ENCODE peak calls at places on chromosomes 11 and 22, in seven cellular contexts. One of them, this sample, is unnamed.

GRCh38 chr11:19071255-19071654 is 10.7 kb upstream of the MRGPRX2 start:
- DNase-seq in NCI-H1105 treated with DMSO at 0.1 percent for 48 hours: peak
- DNase-seq in NCI-H510A treated with DMSO at 0.1 percent for 48 hours: peak
- DNase-seq in GM12865: peak
- DNase-seq in naive thymus-derived CD8-positive, alpha-beta T cell: peak
- DNase-seq in GM12892: peak
- DNase-seq in KBM-7: peak
- DNase-seq in this sample: peak

GRCh38 chr22:50178871-50179869 is 6.5 kb upstream of the TRABD start:
- DNase-seq in NCI-H1105 treated with DMSO at 0.1 percent for 48 hours: no peak
- DNase-seq in KBM-7: no peak
- DNase-seq in GM12892: no peak
- DNase-seq in GM12865: no peak
- DNase-seq in NCI-H510A treated with DMSO at 0.1 percent for 48 hours: no peak
- DNase-seq in naive thymus-derived CD8-positive, alpha-beta T cell: no peak
- DNase-seq in this sample: no peak

GRCh38 chr11:119696378-119697157 is 32.4 kb downstream of the NECTIN1 start:
- DNase-seq in NCI-H510A treated with DMSO at 0.1 percent for 48 hours: peak
- DNase-seq in GM12865: peak
- DNase-seq in naive thymus-derived CD8-positive, alpha-beta T cell: no peak
- DNase-seq in NCI-H1105 treated with DMSO at 0.1 percent for 48 hours: peak
- DNase-seq in GM12892: no peak
- DNase-seq in KBM-7: peak
- DNase-seq in this sample: no peak

GRCh38 chr11:132278801-132279574 is 908.6 kb downstream of the NTM start:
- DNase-seq in KBM-7: peak
- DNase-seq in GM12892: no peak
- DNase-seq in naive thymus-derived CD8-positive, alpha-beta T cell: no peak
- DNase-seq in NCI-H510A treated with DMSO at 0.1 percent for 48 hours: peak
- DNase-seq in NCI-H1105 treated with DMSO at 0.1 percent for 48 hours: peak
- DNase-seq in GM12865: peak
- DNase-seq in this sample: peak

GRCh38 chr11:34333787-34334186 is 24.0 kb downstream of the ABTB2 start:
- DNase-seq in NCI-H1105 treated with DMSO at 0.1 percent for 48 hours: no peak
- DNase-seq in KBM-7: peak
- DNase-seq in GM12865: no peak
- DNase-seq in NCI-H510A treated with DMSO at 0.1 percent for 48 hours: no peak
- DNase-seq in naive thymus-derived CD8-positive, alpha-beta T cell: no peak
- DNase-seq in GM12892: no peak
- DNase-seq in this sample: no peak

GRCh38 chr11:2507212-2507901 is 62.5 kb downstream of the KCNQ1 start:
- DNase-seq in naive thymus-derived CD8-positive, alpha-beta T cell: no peak
- DNase-seq in NCI-H510A treated with DMSO at 0.1 percent for 48 hours: no peak
- DNase-seq in GM12892: no peak
- DNase-seq in GM12865: no peak
- DNase-seq in NCI-H1105 treated with DMSO at 0.1 percent for 48 hours: no peak
- DNase-seq in KBM-7: no peak
- DNase-seq in this sample: no peak

GRCh38 chr22:19783531-19784395 is 23.2 kb downstream of the TBX1 start:
- DNase-seq in naive thymus-derived CD8-positive, alpha-beta T cell: no peak
- DNase-seq in NCI-H1105 treated with DMSO at 0.1 percent for 48 hours: no peak
- DNase-seq in GM12865: no peak
- DNase-seq in KBM-7: no peak
- DNase-seq in GM12892: no peak
- DNase-seq in NCI-H510A treated with DMSO at 0.1 percent for 48 hours: no peak
- DNase-seq in this sample: no peak

GRCh38 chr11:128859563-128860441 is 7.3 kb downstream of the KCNJ1 start:
- DNase-seq in naive thymus-derived CD8-positive, alpha-beta T cell: peak
- DNase-seq in GM12892: peak
- DNase-seq in KBM-7: peak
- DNase-seq in NCI-H1105 treated with DMSO at 0.1 percent for 48 hours: no peak
- DNase-seq in GM12865: peak
- DNase-seq in NCI-H510A treated with DMSO at 0.1 percent for 48 hours: no peak
- DNase-seq in this sample: peak

GRCh38 chr22:23549198-23549595 is 30.9 kb downstream of the IGLL1 start:
- DNase-seq in GM12892: no peak
- DNase-seq in NCI-H1105 treated with DMSO at 0.1 percent for 48 hours: no peak
- DNase-seq in NCI-H510A treated with DMSO at 0.1 percent for 48 hours: no peak
- DNase-seq in KBM-7: no peak
- DNase-seq in naive thymus-derived CD8-positive, alpha-beta T cell: no peak
- DNase-seq in GM12865: peak
- DNase-seq in this sample: no peak

GRCh38 chr11:614583-615452 is 932 bp downstream of the IRF7 start:
- DNase-seq in NCI-H510A treated with DMSO at 0.1 percent for 48 hours: no peak
- DNase-seq in NCI-H1105 treated with DMSO at 0.1 percent for 48 hours: peak
- DNase-seq in GM12865: no peak
- DNase-seq in naive thymus-derived CD8-positive, alpha-beta T cell: no peak
- DNase-seq in KBM-7: no peak
- DNase-seq in GM12892: no peak
- DNase-seq in this sample: no peak

GRCh38 chr22:23387827-23388491 is 192.1 kb downstream of the IGLL1 start:
- DNase-seq in NCI-H510A treated with DMSO at 0.1 percent for 48 hours: no peak
- DNase-seq in naive thymus-derived CD8-positive, alpha-beta T cell: no peak
- DNase-seq in KBM-7: no peak
- DNase-seq in NCI-H1105 treated with DMSO at 0.1 percent for 48 hours: no peak
- DNase-seq in GM12865: no peak
- DNase-seq in GM12892: no peak
- DNase-seq in this sample: no peak

GRCh38 chr11:133966924-133967598 is 10.3 kb upstream of the IGSF9B start:
- DNase-seq in GM12892: peak
- DNase-seq in KBM-7: peak
- DNase-seq in NCI-H510A treated with DMSO at 0.1 percent for 48 hours: no peak
- DNase-seq in NCI-H1105 treated with DMSO at 0.1 percent for 48 hours: no peak
- DNase-seq in GM12865: no peak
- DNase-seq in naive thymus-derived CD8-positive, alpha-beta T cell: peak
- DNase-seq in this sample: no peak

GRCh38 chr11:44530413-44531115 is 34.9 kb upstream of the CD82 start:
- DNase-seq in GM12892: no peak
- DNase-seq in NCI-H1105 treated with DMSO at 0.1 percent for 48 hours: no peak
- DNase-seq in GM12865: no peak
- DNase-seq in naive thymus-derived CD8-positive, alpha-beta T cell: no peak
- DNase-seq in NCI-H510A treated with DMSO at 0.1 percent for 48 hours: no peak
- DNase-seq in KBM-7: peak
- DNase-seq in this sample: no peak

GRCh38 chr22:38214248-38215056 is 12.7 kb downstream of the MAFF start:
- DNase-seq in naive thymus-derived CD8-positive, alpha-beta T cell: peak
- DNase-seq in KBM-7: no peak
- DNase-seq in NCI-H510A treated with DMSO at 0.1 percent for 48 hours: no peak
- DNase-seq in GM12865: peak
- DNase-seq in GM12892: peak
- DNase-seq in NCI-H1105 treated with DMSO at 0.1 percent for 48 hours: no peak
- DNase-seq in this sample: peak

GRCh38 chr22:26887456-26887855 is 230.1 kb downstream of the MIAT start:
- DNase-seq in GM12892: no peak
- DNase-seq in NCI-H510A treated with DMSO at 0.1 percent for 48 hours: no peak
- DNase-seq in KBM-7: no peak
- DNase-seq in NCI-H1105 treated with DMSO at 0.1 percent for 48 hours: no peak
- DNase-seq in GM12865: no peak
- DNase-seq in naive thymus-derived CD8-positive, alpha-beta T cell: no peak
- DNase-seq in this sample: no peak

GRCh38 chr11:96227244-96227643 is 115.8 kb downstream of the MAML2 start:
- DNase-seq in GM12892: no peak
- DNase-seq in KBM-7: no peak
- DNase-seq in NCI-H510A treated with DMSO at 0.1 percent for 48 hours: no peak
- DNase-seq in NCI-H1105 treated with DMSO at 0.1 percent for 48 hours: no peak
- DNase-seq in naive thymus-derived CD8-positive, alpha-beta T cell: no peak
- DNase-seq in GM12865: no peak
- DNase-seq in this sample: no peak

GRCh38 chr22:49976439-49977175 is 16.0 kb downstream of the PIM3 start:
- DNase-seq in KBM-7: peak
- DNase-seq in naive thymus-derived CD8-positive, alpha-beta T cell: no peak
- DNase-seq in GM12892: peak
- DNase-seq in GM12865: peak
- DNase-seq in NCI-H1105 treated with DMSO at 0.1 percent for 48 hours: no peak
- DNase-seq in NCI-H510A treated with DMSO at 0.1 percent for 48 hours: no peak
- DNase-seq in this sample: no peak

GRCh38 chr11:17718015-17718414 is 1.4 kb upstream of the MYOD1 start:
- DNase-seq in NCI-H1105 treated with DMSO at 0.1 percent for 48 hours: no peak
- DNase-seq in KBM-7: no peak
- DNase-seq in GM12865: no peak
- DNase-seq in naive thymus-derived CD8-positive, alpha-beta T cell: no peak
- DNase-seq in GM12892: no peak
- DNase-seq in NCI-H510A treated with DMSO at 0.1 percent for 48 hours: no peak
- DNase-seq in this sample: no peak

GRCh38 chr11:121613724-121614123 is 161.0 kb upstream of the SORL1-AS1 start:
- DNase-seq in KBM-7: no peak
- DNase-seq in GM12892: no peak
- DNase-seq in naive thymus-derived CD8-positive, alpha-beta T cell: no peak
- DNase-seq in NCI-H1105 treated with DMSO at 0.1 percent for 48 hours: peak
- DNase-seq in NCI-H510A treated with DMSO at 0.1 percent for 48 hours: no peak
- DNase-seq in GM12865: no peak
- DNase-seq in this sample: no peak

GRCh38 chr11:126194121-126194543 is 17.3 kb downstream of the RPUSD4 start:
- DNase-seq in GM12892: no peak
- DNase-seq in KBM-7: peak
- DNase-seq in NCI-H510A treated with DMSO at 0.1 percent for 48 hours: peak
- DNase-seq in NCI-H1105 treated with DMSO at 0.1 percent for 48 hours: peak
- DNase-seq in naive thymus-derived CD8-positive, alpha-beta T cell: peak
- DNase-seq in GM12865: peak
- DNase-seq in this sample: peak

GRCh38 chr11:93330446-93330984 is at the start of gene DEUP1:
- DNase-seq in naive thymus-derived CD8-positive, alpha-beta T cell: no peak
- DNase-seq in NCI-H510A treated with DMSO at 0.1 percent for 48 hours: peak
- DNase-seq in KBM-7: no peak
- DNase-seq in NCI-H1105 treated with DMSO at 0.1 percent for 48 hours: peak
- DNase-seq in GM12865: peak
- DNase-seq in GM12892: no peak
- DNase-seq in this sample: peak

GRCh38 chr11:14643697-14644395 is at the start of gene PDE3B:
- DNase-seq in NCI-H510A treated with DMSO at 0.1 percent for 48 hours: peak
- DNase-seq in GM12865: peak
- DNase-seq in naive thymus-derived CD8-positive, alpha-beta T cell: peak
- DNase-seq in NCI-H1105 treated with DMSO at 0.1 percent for 48 hours: peak
- DNase-seq in KBM-7: peak
- DNase-seq in GM12892: peak
- DNase-seq in this sample: peak

GRCh38 chr11:116687458-116688201 is 85.2 kb downstream of the BUD13 start:
- DNase-seq in GM12865: no peak
- DNase-seq in KBM-7: no peak
- DNase-seq in naive thymus-derived CD8-positive, alpha-beta T cell: no peak
- DNase-seq in NCI-H510A treated with DMSO at 0.1 percent for 48 hours: peak
- DNase-seq in GM12892: no peak
- DNase-seq in NCI-H1105 treated with DMSO at 0.1 percent for 48 hours: no peak
- DNase-seq in this sample: no peak

GRCh38 chr11:126103150-126103549 is 40.5 kb upstream of the CDON start:
- DNase-seq in GM12865: no peak
- DNase-seq in KBM-7: no peak
- DNase-seq in NCI-H510A treated with DMSO at 0.1 percent for 48 hours: no peak
- DNase-seq in naive thymus-derived CD8-positive, alpha-beta T cell: no peak
- DNase-seq in GM12892: no peak
- DNase-seq in NCI-H1105 treated with DMSO at 0.1 percent for 48 hours: no peak
- DNase-seq in this sample: no peak

GRCh38 chr22:38796262-38796957 is 2.5 kb upstream of the DNAL4 start:
- DNase-seq in NCI-H1105 treated with DMSO at 0.1 percent for 48 hours: no peak
- DNase-seq in NCI-H510A treated with DMSO at 0.1 percent for 48 hours: no peak
- DNase-seq in naive thymus-derived CD8-positive, alpha-beta T cell: no peak
- DNase-seq in GM12865: no peak
- DNase-seq in KBM-7: no peak
- DNase-seq in GM12892: no peak
- DNase-seq in this sample: no peak

GRCh38 chr22:38305481-38306448 is 11.5 kb downstream of the CSNK1E start:
- DNase-seq in GM12865: peak
- DNase-seq in KBM-7: no peak
- DNase-seq in NCI-H510A treated with DMSO at 0.1 percent for 48 hours: no peak
- DNase-seq in naive thymus-derived CD8-positive, alpha-beta T cell: no peak
- DNase-seq in GM12892: peak
- DNase-seq in NCI-H1105 treated with DMSO at 0.1 percent for 48 hours: peak
- DNase-seq in this sample: peak

GRCh38 chr22:42138122-42138770 is 7.6 kb upstream of the CYP2D6 start:
- DNase-seq in naive thymus-derived CD8-positive, alpha-beta T cell: no peak
- DNase-seq in GM12892: no peak
- DNase-seq in NCI-H510A treated with DMSO at 0.1 percent for 48 hours: no peak
- DNase-seq in KBM-7: no peak
- DNase-seq in NCI-H1105 treated with DMSO at 0.1 percent for 48 hours: no peak
- DNase-seq in GM12865: no peak
- DNase-seq in this sample: no peak

This sample was measured in MM.1S.